ENCODE peak calls at places on chromosomes 5 and 9, in nine cellular contexts. One of them, this sample, is unnamed.

GRCh38 chr5:38401145-38401544 is 142.8 kb downstream of the EGFLAM start:
- DNase-seq in epithelial cell of esophagus: no peak
- DNase-seq in AG10803: no peak
- DNase-seq in CD8-positive, alpha-beta T cell: no peak
- DNase-seq in AG09309: no peak
- DNase-seq in AG04449: no peak
- DNase-seq in SK-N-SH: no peak
- DNase-seq in body of pancreas: no peak
- DNase-seq in heart right ventricle: no peak
- DNase-seq in this sample: no peak

GRCh38 chr5:35575578-35575977 is 42.1 kb upstream of the SPEF2 start:
- DNase-seq in epithelial cell of esophagus: no peak
- DNase-seq in AG10803: no peak
- DNase-seq in CD8-positive, alpha-beta T cell: no peak
- DNase-seq in AG09309: no peak
- DNase-seq in AG04449: no peak
- DNase-seq in SK-N-SH: no peak
- DNase-seq in body of pancreas: no peak
- DNase-seq in heart right ventricle: no peak
- DNase-seq in this sample: no peak

GRCh38 chr5:131259326-131259725 is 4.5 kb upstream of the CDC42SE2 start:
- DNase-seq in epithelial cell of esophagus: no peak
- DNase-seq in AG10803: no peak
- DNase-seq in CD8-positive, alpha-beta T cell: no peak
- DNase-seq in AG09309: no peak
- DNase-seq in AG04449: no peak
- DNase-seq in SK-N-SH: no peak
- DNase-seq in body of pancreas: no peak
- DNase-seq in heart right ventricle: no peak
- DNase-seq in this sample: no peak

GRCh38 chr9:126902160-126902559 is 12.4 kb upstream of the RALGPS1 start:
- DNase-seq in epithelial cell of esophagus: no peak
- DNase-seq in AG10803: no peak
- DNase-seq in CD8-positive, alpha-beta T cell: no peak
- DNase-seq in AG09309: no peak
- DNase-seq in AG04449: no peak
- DNase-seq in SK-N-SH: no peak
- DNase-seq in body of pancreas: peak
- DNase-seq in heart right ventricle: no peak
- DNase-seq in this sample: no peak

GRCh38 chr5:124546643-124547042 is 199.8 kb downstream of the ZNF608 start:
- DNase-seq in epithelial cell of esophagus: peak
- DNase-seq in AG10803: no peak
- DNase-seq in CD8-positive, alpha-beta T cell: no peak
- DNase-seq in AG09309: no peak
- DNase-seq in AG04449: no peak
- DNase-seq in SK-N-SH: no peak
- DNase-seq in body of pancreas: no peak
- DNase-seq in heart right ventricle: no peak
- DNase-seq in this sample: no peak

GRCh38 chr5:658103-658502 is 35.0 kb downstream of the TPPP start:
- DNase-seq in epithelial cell of esophagus: no peak
- DNase-seq in AG10803: no peak
- DNase-seq in CD8-positive, alpha-beta T cell: no peak
- DNase-seq in AG09309: no peak
- DNase-seq in AG04449: no peak
- DNase-seq in SK-N-SH: no peak
- DNase-seq in body of pancreas: no peak
- DNase-seq in heart right ventricle: no peak
- DNase-seq in this sample: no peak

GRCh38 chr9:68629042-68629441 is 76.0 kb upstream of the PIP5K1B start:
- DNase-seq in epithelial cell of esophagus: no peak
- DNase-seq in AG10803: no peak
- DNase-seq in CD8-positive, alpha-beta T cell: no peak
- DNase-seq in AG09309: no peak
- DNase-seq in AG04449: no peak
- DNase-seq in SK-N-SH: no peak
- DNase-seq in body of pancreas: no peak
- DNase-seq in heart right ventricle: peak
- DNase-seq in this sample: no peak

GRCh38 chr9:21085010-21085409 is 7.3 kb upstream of the IFNB1 start:
- DNase-seq in epithelial cell of esophagus: no peak
- DNase-seq in AG10803: no peak
- DNase-seq in CD8-positive, alpha-beta T cell: no peak
- DNase-seq in AG09309: no peak
- DNase-seq in AG04449: no peak
- DNase-seq in SK-N-SH: no peak
- DNase-seq in body of pancreas: no peak
- DNase-seq in heart right ventricle: no peak
- DNase-seq in this sample: no peak

GRCh38 chr9:12815895-12816294 is 41.1 kb downstream of the LURAP1L start:
- DNase-seq in epithelial cell of esophagus: peak
- DNase-seq in AG10803: peak
- DNase-seq in CD8-positive, alpha-beta T cell: no peak
- DNase-seq in AG09309: no peak
- DNase-seq in AG04449: no peak
- DNase-seq in SK-N-SH: no peak
- DNase-seq in body of pancreas: no peak
- DNase-seq in heart right ventricle: no peak
- DNase-seq in this sample: peak

GRCh38 chr5:171847026-171847425 is 61.4 kb downstream of the SMIM23 start:
- DNase-seq in epithelial cell of esophagus: no peak
- DNase-seq in AG10803: no peak
- DNase-seq in CD8-positive, alpha-beta T cell: no peak
- DNase-seq in AG09309: no peak
- DNase-seq in AG04449: no peak
- DNase-seq in SK-N-SH: no peak
- DNase-seq in body of pancreas: no peak
- DNase-seq in heart right ventricle: no peak
- DNase-seq in this sample: no peak

GRCh38 chr5:73215891-73216610 is 43.1 kb downstream of the TMEM174 start:
- DNase-seq in epithelial cell of esophagus: peak
- DNase-seq in AG10803: peak
- DNase-seq in CD8-positive, alpha-beta T cell: peak
- DNase-seq in AG09309: no peak
- DNase-seq in AG04449: no peak
- DNase-seq in SK-N-SH: peak
- DNase-seq in body of pancreas: peak
- DNase-seq in heart right ventricle: peak
- DNase-seq in this sample: no peak
- H3K4me3 ChIP-seq in epithelial cell of esophagus: peak
- H3K4me3 ChIP-seq in AG10803: peak
- H3K4me3 ChIP-seq in CD8-positive, alpha-beta T cell: peak
- H3K4me3 ChIP-seq in AG09309: peak
- H3K4me3 ChIP-seq in AG04449: peak
- H3K4me3 ChIP-seq in SK-N-SH: peak
- H3K4me3 ChIP-seq in body of pancreas: no peak
- H3K4me3 ChIP-seq in heart right ventricle: peak
- H3K4me3 ChIP-seq in this sample: peak

GRCh38 chr5:51381801-51382507 is 1.3 kb upstream of the ISL1 start:
- DNase-seq in epithelial cell of esophagus: peak
- DNase-seq in AG10803: no peak
- DNase-seq in CD8-positive, alpha-beta T cell: no peak
- DNase-seq in AG09309: no peak
- DNase-seq in AG04449: no peak
- DNase-seq in SK-N-SH: peak
- DNase-seq in body of pancreas: no peak
- DNase-seq in heart right ventricle: no peak
- DNase-seq in this sample: no peak

GRCh38 chr5:51384281-51384840 is 1.1 kb downstream of the ISL1 start:
- DNase-seq in epithelial cell of esophagus: peak
- DNase-seq in AG10803: no peak
- DNase-seq in CD8-positive, alpha-beta T cell: no peak
- DNase-seq in AG09309: no peak
- DNase-seq in AG04449: no peak
- DNase-seq in SK-N-SH: peak
- DNase-seq in body of pancreas: no peak
- DNase-seq in heart right ventricle: no peak
- DNase-seq in this sample: no peak

GRCh38 chr5:51382508-51382758 is 815 bp upstream of the ISL1 start:
- DNase-seq in epithelial cell of esophagus: peak
- DNase-seq in AG10803: no peak
- DNase-seq in CD8-positive, alpha-beta T cell: no peak
- DNase-seq in AG09309: no peak
- DNase-seq in AG04449: no peak
- DNase-seq in SK-N-SH: no peak
- DNase-seq in body of pancreas: no peak
- DNase-seq in heart right ventricle: no peak
- DNase-seq in this sample: no peak

GRCh38 chr5:51383494-51384081 is 340 bp downstream of the ISL1 start:
- DNase-seq in epithelial cell of esophagus: peak
- DNase-seq in AG10803: no peak
- DNase-seq in CD8-positive, alpha-beta T cell: no peak
- DNase-seq in AG09309: no peak
- DNase-seq in AG04449: no peak
- DNase-seq in SK-N-SH: peak
- DNase-seq in body of pancreas: no peak
- DNase-seq in heart right ventricle: no peak
- DNase-seq in this sample: no peak

GRCh38 chr5:51382759-51383493 is at the start of gene ISL1:
- DNase-seq in epithelial cell of esophagus: peak
- DNase-seq in AG10803: peak
- DNase-seq in CD8-positive, alpha-beta T cell: no peak
- DNase-seq in AG09309: peak
- DNase-seq in AG04449: peak
- DNase-seq in SK-N-SH: peak
- DNase-seq in body of pancreas: peak
- DNase-seq in heart right ventricle: no peak
- DNase-seq in this sample: peak
- H3K4me3 ChIP-seq in epithelial cell of esophagus: peak
- H3K4me3 ChIP-seq in AG10803: peak
- H3K4me3 ChIP-seq in CD8-positive, alpha-beta T cell: no peak
- H3K4me3 ChIP-seq in AG09309: peak
- H3K4me3 ChIP-seq in AG04449: peak
- H3K4me3 ChIP-seq in SK-N-SH: peak
- H3K4me3 ChIP-seq in body of pancreas: no peak
- H3K4me3 ChIP-seq in heart right ventricle: peak
- H3K4me3 ChIP-seq in this sample: peak

GRCh38 chr5:143417503-143418139 is 14.1 kb upstream of the NR3C1 start:
- DNase-seq in epithelial cell of esophagus: no peak
- DNase-seq in AG10803: no peak
- DNase-seq in CD8-positive, alpha-beta T cell: no peak
- DNase-seq in AG09309: no peak
- DNase-seq in AG04449: no peak
- DNase-seq in SK-N-SH: no peak
- DNase-seq in body of pancreas: no peak
- DNase-seq in heart right ventricle: no peak
- DNase-seq in this sample: no peak
- H3K4me3 ChIP-seq in epithelial cell of esophagus: no peak
- H3K4me3 ChIP-seq in AG10803: no peak
- H3K4me3 ChIP-seq in CD8-positive, alpha-beta T cell: no peak
- H3K4me3 ChIP-seq in AG09309: no peak
- H3K4me3 ChIP-seq in AG04449: no peak
- H3K4me3 ChIP-seq in SK-N-SH: no peak
- H3K4me3 ChIP-seq in body of pancreas: no peak
- H3K4me3 ChIP-seq in heart right ventricle: no peak
- H3K4me3 ChIP-seq in this sample: no peak

GRCh38 chr5:53246042-53246836 is 136.7 kb upstream of the MOCS2 start:
- DNase-seq in epithelial cell of esophagus: peak
- DNase-seq in AG10803: peak
- DNase-seq in CD8-positive, alpha-beta T cell: no peak
- DNase-seq in AG09309: peak
- DNase-seq in AG04449: peak
- DNase-seq in SK-N-SH: no peak
- DNase-seq in body of pancreas: no peak
- DNase-seq in heart right ventricle: no peak
- DNase-seq in this sample: no peak
- H3K4me3 ChIP-seq in epithelial cell of esophagus: no peak
- H3K4me3 ChIP-seq in AG10803: no peak
- H3K4me3 ChIP-seq in CD8-positive, alpha-beta T cell: no peak
- H3K4me3 ChIP-seq in AG09309: no peak
- H3K4me3 ChIP-seq in AG04449: no peak
- H3K4me3 ChIP-seq in SK-N-SH: peak
- H3K4me3 ChIP-seq in body of pancreas: no peak
- H3K4me3 ChIP-seq in heart right ventricle: no peak
- H3K4me3 ChIP-seq in this sample: no peak

DNA sequence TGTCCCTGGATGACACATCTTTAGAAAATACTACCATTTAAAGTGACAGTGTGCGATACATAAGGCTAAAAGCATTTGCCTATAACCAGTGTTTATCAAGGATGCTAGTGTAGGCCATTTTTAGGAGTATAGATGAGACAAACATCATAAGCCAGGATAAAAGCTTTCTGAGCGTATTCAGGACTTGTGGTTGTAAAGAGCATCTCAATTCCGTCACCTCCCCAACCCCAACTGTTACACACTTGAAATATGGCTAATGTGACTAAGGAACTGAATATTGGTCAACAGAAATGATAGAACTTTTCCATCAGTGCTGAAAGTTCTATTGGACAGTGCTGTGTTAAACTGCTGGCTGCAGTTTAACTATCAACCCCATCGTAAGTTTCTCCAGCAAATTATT is 4.5 kb downstream of the SNX18 start:
- DNase-seq in epithelial cell of esophagus: no peak
- DNase-seq in AG10803: peak
- DNase-seq in CD8-positive, alpha-beta T cell: no peak
- DNase-seq in AG09309: no peak
- DNase-seq in AG04449: no peak
- DNase-seq in SK-N-SH: no peak
- DNase-seq in body of pancreas: no peak
- DNase-seq in heart right ventricle: no peak
- DNase-seq in this sample: no peak
- H3K4me3 ChIP-seq in epithelial cell of esophagus: no peak
- H3K4me3 ChIP-seq in AG10803: peak
- H3K4me3 ChIP-seq in CD8-positive, alpha-beta T cell: no peak
- H3K4me3 ChIP-seq in AG09309: no peak
- H3K4me3 ChIP-seq in AG04449: peak
- H3K4me3 ChIP-seq in SK-N-SH: no peak
- H3K4me3 ChIP-seq in body of pancreas: no peak
- H3K4me3 ChIP-seq in heart right ventricle: no peak
- H3K4me3 ChIP-seq in this sample: peak

GRCh38 chr9:107489144-107489673 is 360 bp downstream of the KLF4 start:
- DNase-seq in epithelial cell of esophagus: no peak
- DNase-seq in AG10803: no peak
- DNase-seq in CD8-positive, alpha-beta T cell: no peak
- DNase-seq in AG09309: no peak
- DNase-seq in AG04449: no peak
- DNase-seq in SK-N-SH: no peak
- DNase-seq in body of pancreas: no peak
- DNase-seq in heart right ventricle: peak
- DNase-seq in this sample: no peak
- H3K4me3 ChIP-seq in epithelial cell of esophagus: peak
- H3K4me3 ChIP-seq in AG10803: peak
- H3K4me3 ChIP-seq in CD8-positive, alpha-beta T cell: no peak
- H3K4me3 ChIP-seq in AG09309: peak
- H3K4me3 ChIP-seq in AG04449: peak
- H3K4me3 ChIP-seq in SK-N-SH: peak
- H3K4me3 ChIP-seq in body of pancreas: peak
- H3K4me3 ChIP-seq in heart right ventricle: peak
- H3K4me3 ChIP-seq in this sample: peak

This sample was measured in skeletal muscle cell.